ENCODE peak calls at places on chromosomes 1 and 21, in ten cellular contexts. A is GM12865, Y is kidney epithelial cell, X is left lung, H is stomach, Q is fibroblast of lung, F is uterus, N is lower lobe of right lung, K is IMR-90, W is cardiac fibroblast. L is an unnamed sample.

GRCh38 chr1:3233031-3233430 is 164.0 kb downstream of the PRDM16 start:
- DNase-seq in A (no peak), Y (no peak), X (no peak), H (no peak), Q (no peak), F (no peak), N (no peak), K (no peak), W (no peak), L (no peak)

GRCh38 chr21:32562426-32562825 is 22.9 kb downstream of the TCP10L start:
- DNase-seq in A (no peak), Y (peak; percentile 10), X (no peak), H (peak; percentile 43), Q (peak; percentile 67), F (peak; percentile 70), N (no peak), K (peak; percentile 83), W (peak; percentile 88), L (peak; percentile 74)

GRCh38 chr1:246454655-246455054 is 52.4 kb downstream of the SMYD3 start:
- DNase-seq in A (no peak), Y (no peak), X (no peak), H (no peak), Q (no peak), F (no peak), N (no peak), K (no peak), W (no peak), L (peak; percentile 7)

GRCh38 chr1:79353224-79353623 is 346.7 kb upstream of the ADGRL4 start:
- DNase-seq in A (peak; percentile 31), Y (no peak), X (no peak), H (peak; percentile 33), Q (peak; percentile 52), F (no peak), N (no peak), K (peak; percentile 74), W (peak; percentile 84), L (peak; percentile 48)

GRCh38 chr21:29053656-29054055 is 19.8 kb downstream of the CCT8 start:
- DNase-seq in A (no peak), Y (no peak), X (no peak), H (no peak), Q (peak; percentile 77), F (no peak), N (no peak), K (peak; percentile 49), W (no peak), L (no peak)

GRCh38 chr1:156091610-156092009 is 9.3 kb upstream of the MEX3A start:
- DNase-seq in A (no peak), Y (no peak), X (no peak), H (no peak), Q (no peak), F (no peak), N (no peak), K (no peak), W (no peak), L (no peak)

GRCh38 chr1:29859126-29859525 is 622.8 kb downstream of the PTPRU start:
- DNase-seq in A (no peak), Y (no peak), X (no peak), H (no peak), Q (no peak), F (no peak), N (no peak), K (no peak), W (no peak), L (no peak)

GRCh38 chr1:20793236-20793635 is 6.1 kb upstream of the HP1BP3 start:
- DNase-seq in A (no peak), Y (no peak), X (no peak), H (no peak), Q (no peak), F (no peak), N (no peak), K (no peak), W (no peak), L (no peak)

GRCh38 chr1:29136463-29136915 is 12.8 kb upstream of the TMEM200B start:
- DNase-seq in A (no peak), Y (no peak), X (no peak), H (peak; percentile 42), Q (peak; percentile 71), F (peak; percentile 67), N (no peak), K (peak; percentile 58), W (no peak), L (peak; percentile 54)

GRCh38 chr1:150528997-150529396 is 13.4 kb downstream of the FALEC start:
- DNase-seq in A (no peak), Y (no peak), X (no peak), H (no peak), Q (peak; percentile 94), F (no peak), N (no peak), K (peak; percentile 81), W (peak; percentile 68), L (peak; percentile 54)

GRCh38 chr1:20174937-20175666 is 10.8 kb upstream of the UBXN10 start:
- DNase-seq in A (no peak), Y (no peak), X (no peak), H (no peak), Q (no peak), F (no peak), N (no peak), K (no peak), W (no peak), L (peak; percentile 21)

GRCh38 chr1:228646717-228647522 is 88.4 kb upstream of the RHOU start:
- DNase-seq in A (peak; percentile 41), Y (no peak), X (peak; percentile 45), H (peak; percentile 32), Q (peak; percentile 19), F (peak; percentile 33), N (peak; percentile 50), K (peak; percentile 39), W (peak; percentile 63), L (peak; percentile 81)

GRCh38 chr1:228650946-228651345 is 84.3 kb upstream of the RHOU start:
- DNase-seq in A (no peak), Y (no peak), X (no peak), H (no peak), Q (no peak), F (no peak), N (no peak), K (no peak), W (no peak), L (no peak)

GRCh38 chr1:228647523-228648444 is 87.5 kb upstream of the RHOU start:
- DNase-seq in A (peak; percentile 9), Y (peak; percentile 18), X (peak; percentile 50), H (peak; percentile 34), Q (peak; percentile 37), F (peak; percentile 25), N (peak; percentile 49), K (no peak), W (peak; percentile 56), L (peak; percentile 55)

GRCh38 chr1:228650141-228650540 is 85.1 kb upstream of the RHOU start:
- DNase-seq in A (no peak), Y (no peak), X (no peak), H (no peak), Q (no peak), F (no peak), N (peak; percentile 44), K (no peak), W (no peak), L (no peak)

GRCh38 chr1:228648647-228649383 is 86.5 kb upstream of the RHOU start:
- DNase-seq in A (no peak), Y (no peak), X (no peak), H (no peak), Q (no peak), F (no peak), N (no peak), K (no peak), W (no peak), L (no peak)
- H3K4me3 ChIP-seq in A (no peak overlapping the region), Y (no peak overlapping the region), X (no peak overlapping the region), H (no peak overlapping the region), Q (no peak overlapping the region), F (no peak overlapping the region), N (no peak overlapping the region), K (no peak overlapping the region), W (peak overlapping the region; percentile 56), L (peak overlapping the region; percentile 54)

GRCh38 chr1:10561497-10561896 is 86.7 kb downstream of the PEX14 start:
- DNase-seq in A (no peak), Y (peak; percentile 18), X (no peak), H (no peak), Q (peak; percentile 65), F (no peak), N (no peak), K (peak; percentile 61), W (peak; percentile 47), L (peak; percentile 17)
- TF ChIP-seq CTCF in A (no peak), Y (no peak), X (no peak), H (no peak), Q (no peak), F (no peak), N (no peak), K (no peak), W (no peak), L (no peak)

GRCh38 chr1:113982955-113983742 is 3.9 kb downstream of the OLFML3 start:
- DNase-seq in A (no peak), Y (no peak), X (no peak), H (no peak), Q (no peak), F (no peak), N (no peak), K (no peak), W (no peak), L (no peak)
- H3K4me3 ChIP-seq in A (no peak overlapping the region), Y (no peak overlapping the region), X (no peak overlapping the region), H (peak overlapping the region; percentile 34), Q (peak overlapping the region; percentile 52), F (peak overlapping the region; percentile 18), N (peak overlapping the region; percentile 39), K (peak overlapping the region; percentile 23), W (peak overlapping the region; percentile 33), L (peak overlapping the region; percentile 30)

GRCh38 chr1:221637641-221638041 is 104.2 kb downstream of the DUSP10 start:
- DNase-seq in A (no peak), Y (no peak), X (no peak), H (no peak), Q (peak; percentile 27), F (no peak), N (no peak), K (peak; percentile 34), W (peak; percentile 39), L (peak; percentile 52)
- TF ChIP-seq CTCF in A (no peak), Y (no peak), X (no peak), H (no peak), Q (no peak), F (no peak), N (no peak), K (no peak), W (no peak), L (no peak)

GRCh38 chr1:36350659-36351171 is 27.3 kb upstream of the EVA1B start:
- DNase-seq in A (peak; percentile 45), Y (no peak), X (peak; percentile 64), H (no peak), Q (peak; percentile 88), F (no peak), N (peak; percentile 66), K (peak; percentile 80), W (peak; percentile 86), L (peak; percentile 90)
- H3K4me3 ChIP-seq in A (no peak overlapping the region), Y (no peak overlapping the region), X (no peak overlapping the region), H (no peak overlapping the region), Q (peak overlapping the region; percentile 5), F (no peak overlapping the region), N (no peak overlapping the region), K (no peak overlapping the region), W (no peak overlapping the region), L (no peak overlapping the region)